ENCODE peak calls at places on chromosomes 3 and 15, in eight cellular contexts. R is GM23338, V is psoas muscle, J is A549, I is stomach, T is fibroblast of lung, U is body of pancreas, K is kidney. E is an unnamed sample.

GRCh38 chr3:46551615-46552014 is 14.5 kb downstream of the LRRC2 start:
- DNase-seq in V (no peak), R (no peak), K (no peak), T (no peak), J (no peak), U (no peak), I (no peak), E (no peak)

GRCh38 chr15:98896802-98897732 is 110.5 kb downstream of the PGPEP1L start:
- DNase-seq in V (no peak), I (no peak), J (peak), T (peak), U (no peak), R (no peak), K (no peak), E (peak)

GRCh38 chr15:57440799-57441198 is 64.5 kb downstream of the CGNL1 start:
- DNase-seq in K (no peak), U (no peak), J (no peak), I (no peak), R (no peak), V (no peak), T (peak), E (no peak)

GRCh38 chr3:195160257-195160898 is 110.6 kb downstream of the XXYLT1 start:
- DNase-seq in I (no peak), T (peak), R (no peak), U (no peak), V (no peak), J (no peak), K (no peak), E (no peak)

GRCh38 chr3:53803124-53803815 is 42.9 kb downstream of the CHDH start:
- DNase-seq in I (no peak), V (no peak), U (no peak), K (no peak), J (no peak), T (no peak), R (peak), E (no peak)

GRCh38 chr3:31096661-31097060 is 202.2 kb upstream of the GADL1 start:
- DNase-seq in U (no peak), J (no peak), T (no peak), K (no peak), I (no peak), R (no peak), V (no peak), E (no peak)

GRCh38 chr3:128435058-128435457 is 31.6 kb downstream of the DNAJB8 start:
- DNase-seq in K (no peak), U (peak), J (no peak), T (no peak), R (peak), V (no peak), I (peak), E (no peak)

GRCh38 chr15:43204016-43204901 is 16.6 kb downstream of the EPB42 start:
- DNase-seq in I (peak), R (peak), K (no peak), U (peak), T (peak), V (peak), J (peak), E (no peak)

GRCh38 chr3:134328846-134329245 is 45.4 kb downstream of the AMOTL2 start:
- DNase-seq in T (no peak), K (no peak), V (no peak), U (no peak), J (no peak), R (no peak), I (no peak), E (peak)

GRCh38 chr3:148852271-148853000 is 12.7 kb upstream of the CPA3 start:
- DNase-seq in T (peak), K (no peak), J (no peak), V (no peak), R (no peak), I (no peak), U (no peak), E (no peak)

GRCh38 chr3:66407281-66408218 is 93.3 kb downstream of the LRIG1 start:
- DNase-seq in I (peak), J (peak), R (peak), T (peak), U (peak), V (peak), K (peak), E (no peak)

GRCh38 chr3:106013971-106014370 is 145.2 kb upstream of the CBLB start:
- DNase-seq in I (no peak), J (peak), U (no peak), T (peak), R (no peak), V (no peak), K (no peak), E (no peak)

GRCh38 chr15:100125627-100126231 is 216.0 kb downstream of the ADAMTS17 start:
- DNase-seq in T (peak), K (peak), V (peak), J (no peak), R (no peak), U (peak), I (no peak), E (no peak)

GRCh38 chr15:43879386-43880355 is 52.9 kb downstream of the WDR76 start:
- DNase-seq in K (peak), R (no peak), J (no peak), U (no peak), T (no peak), V (no peak), I (no peak), E (peak)

GRCh38 chr15:80061581-80061980 is 2.1 kb downstream of the ZFAND6 start:
- DNase-seq in T (peak), V (no peak), I (no peak), J (no peak), K (no peak), U (no peak), R (no peak), E (no peak)

GRCh38 chr3:115937054-115937453 is 313.7 kb downstream of the GAP43 start:
- DNase-seq in U (no peak), R (no peak), V (no peak), J (no peak), T (no peak), K (no peak), I (no peak), E (no peak)

GRCh38 chr3:143266936-143267335 is 147.4 kb downstream of the CHST2 start:
- DNase-seq in V (no peak), T (no peak), J (no peak), I (no peak), K (no peak), U (no peak), R (no peak), E (no peak)

GRCh38 chr3:71688121-71688520 is 37.1 kb downstream of the EIF4E3 start:
- DNase-seq in U (no peak), T (no peak), J (no peak), R (no peak), I (no peak), K (no peak), V (no peak), E (no peak)

GRCh38 chr3:11640009-11640673 is 3.6 kb downstream of the VGLL4 start:
- DNase-seq in V (no peak), K (no peak), T (no peak), R (no peak), J (no peak), I (no peak), U (no peak), E (no peak)
- H3K4me3 ChIP-seq in V (peak), K (peak), T (peak), R (no peak), J (no peak), I (no peak), U (no peak), E (no peak)

GRCh38 chr3:184578218-184578617 is 16.6 kb downstream of the EPHB3 start:
- DNase-seq in T (no peak), J (no peak), I (no peak), U (no peak), V (no peak), K (no peak), R (no peak), E (no peak)

GRCh38 chr3:184581331-184582210 is 20.0 kb downstream of the EPHB3 start:
- DNase-seq in U (no peak), T (no peak), K (no peak), V (no peak), R (no peak), I (no peak), J (no peak), E (no peak)

GRCh38 chr3:184579513-184579912 is 17.9 kb downstream of the EPHB3 start:
- DNase-seq in K (no peak), T (no peak), R (no peak), V (no peak), I (no peak), J (no peak), U (no peak), E (no peak)

GRCh38 chr3:184578822-184579221 is 17.2 kb downstream of the EPHB3 start:
- DNase-seq in U (no peak), R (no peak), K (no peak), J (no peak), V (no peak), I (no peak), T (no peak), E (no peak)

GRCh38 chr3:184580376-184580775 is 18.8 kb downstream of the EPHB3 start:
- DNase-seq in I (no peak), T (no peak), U (no peak), R (no peak), V (no peak), J (no peak), K (no peak), E (no peak)
- H3K27ac ChIP-seq in I (no peak), T (no peak), U (no peak), R (no peak), V (no peak), J (no peak), K (no peak), E (no peak)

GRCh38 chr3:191873741-191874140 is 412.8 kb downstream of the PYDC2 start:
- DNase-seq in R (no peak), U (no peak), V (no peak), J (no peak), K (no peak), I (no peak), T (no peak), E (no peak)
- TF ChIP-seq CTCF in R (no peak), U (no peak), V (no peak), J (no peak), K (no peak), I (no peak), T (no peak), E (no peak)

DNA sequence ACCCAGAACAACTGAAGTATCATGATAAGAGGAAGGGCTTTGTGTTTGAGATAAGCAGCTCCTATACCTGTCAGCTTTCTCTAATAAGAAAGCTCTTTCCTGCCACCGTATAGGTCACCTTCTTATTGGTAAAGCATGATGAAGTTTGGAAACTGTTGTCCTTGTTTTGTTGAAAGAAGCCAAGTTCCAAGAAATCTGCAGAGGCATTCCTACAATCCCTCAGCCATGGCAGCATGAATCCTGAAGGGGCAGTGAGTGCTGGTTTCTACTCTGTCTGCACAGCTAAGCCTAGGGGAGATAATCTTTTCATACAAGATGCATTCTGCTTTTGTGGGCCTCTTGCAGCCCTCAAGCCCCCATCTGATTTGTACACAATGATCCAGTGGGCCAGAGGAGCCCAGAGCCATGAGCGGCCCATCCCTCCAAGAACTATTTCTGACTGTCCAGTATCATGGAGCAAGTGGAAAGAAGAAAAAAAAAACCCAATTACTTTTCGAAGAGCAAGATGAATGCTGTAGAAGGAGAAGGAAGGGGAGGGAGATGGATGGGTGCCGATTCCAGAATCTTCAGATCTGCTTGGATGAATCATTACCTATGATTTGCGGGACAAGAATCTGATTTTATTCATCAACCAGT is 1.9 kb upstream of the THBS1 start:
- DNase-seq in J (no peak), R (peak), T (peak), V (no peak), U (no peak), I (no peak), K (no peak), E (no peak)
- H3K4me3 ChIP-seq in J (peak), R (peak), T (peak), V (peak), U (no peak), I (peak), K (peak), E (peak)

GRCh38 chr15:84819291-84819768 is 2.2 kb downstream of the ALPK3 start:
- DNase-seq in U (no peak), I (no peak), K (no peak), R (peak), T (no peak), V (peak), J (peak), E (peak)
- H3K27ac ChIP-seq in U (peak), I (peak), K (peak), R (peak), T (no peak), V (peak), J (no peak), E (no peak)

GRCh38 chr3:131163-131889 is 65.2 kb upstream of the CHL1 start:
- DNase-seq in T (no peak), V (no peak), K (no peak), J (no peak), R (no peak), I (no peak), U (no peak), E (no peak)

GRCh38 chr3:132378-132777 is 64.2 kb upstream of the CHL1 start:
- DNase-seq in U (no peak), K (no peak), V (no peak), I (no peak), R (no peak), T (no peak), J (no peak), E (no peak)

GRCh38 chr3:128502-128901 is 68.1 kb upstream of the CHL1 start:
- DNase-seq in V (no peak), R (no peak), T (no peak), U (no peak), J (no peak), K (no peak), I (no peak), E (no peak)

GRCh38 chr3:132904-133303 is 63.7 kb upstream of the CHL1 start:
- DNase-seq in R (no peak), T (no peak), K (no peak), V (no peak), U (no peak), I (no peak), J (no peak), E (no peak)
- TF ChIP-seq CTCF in R (no peak), T (no peak), K (no peak), V (no peak), U (no peak), I (no peak), J (no peak), E (no peak)

DNA sequence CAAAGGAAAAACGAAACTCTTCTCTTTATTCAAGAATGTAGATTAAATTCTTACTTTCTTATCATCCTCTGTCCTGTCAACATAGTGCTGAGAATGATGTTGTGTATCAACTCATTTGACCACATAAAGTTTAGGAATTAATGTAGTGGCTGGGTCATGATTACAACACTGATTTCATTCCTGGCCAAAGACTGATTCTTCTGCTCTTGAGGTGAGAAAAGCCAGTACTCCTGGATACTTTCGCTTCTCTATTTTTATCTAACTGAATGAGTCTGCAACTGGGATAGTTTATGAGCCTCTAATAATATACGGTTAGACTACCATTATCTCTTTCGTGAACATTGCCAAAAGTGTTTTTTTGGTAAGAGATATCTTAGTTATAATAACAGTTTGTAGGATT is 173.0 kb downstream of the LPP start:
- DNase-seq in I (no peak), K (no peak), J (no peak), U (no peak), T (no peak), R (no peak), V (no peak), E (no peak)
- H3K4me3 ChIP-seq in I (no peak), K (no peak), J (no peak), U (no peak), T (no peak), R (no peak), V (peak), E (no peak)

DNA sequence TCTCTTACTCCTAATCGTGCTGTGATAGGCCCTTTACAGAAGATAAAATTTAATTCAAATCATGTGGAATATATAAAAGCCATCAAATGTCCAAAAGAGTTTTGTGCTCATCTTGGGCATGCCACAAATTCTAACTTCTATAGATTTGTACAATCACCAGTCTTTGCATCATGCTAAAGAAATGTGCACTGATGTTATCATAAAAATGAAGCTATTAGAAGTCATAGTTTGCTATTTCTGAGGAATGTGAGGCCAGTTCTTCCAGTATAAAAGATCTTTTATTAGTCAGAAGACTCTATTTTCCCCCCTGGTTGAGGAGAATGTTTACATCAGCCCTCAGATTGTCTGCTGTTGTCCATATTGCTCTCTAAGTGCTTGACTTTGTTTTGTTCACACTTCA is 2.1 kb upstream of the ANXA2 start:
- DNase-seq in R (no peak), K (no peak), T (no peak), I (no peak), J (no peak), V (no peak), U (no peak), E (no peak)
- H3K27ac ChIP-seq in R (no peak), K (no peak), T (peak), I (peak), J (peak), V (peak), U (no peak), E (peak)

DNA sequence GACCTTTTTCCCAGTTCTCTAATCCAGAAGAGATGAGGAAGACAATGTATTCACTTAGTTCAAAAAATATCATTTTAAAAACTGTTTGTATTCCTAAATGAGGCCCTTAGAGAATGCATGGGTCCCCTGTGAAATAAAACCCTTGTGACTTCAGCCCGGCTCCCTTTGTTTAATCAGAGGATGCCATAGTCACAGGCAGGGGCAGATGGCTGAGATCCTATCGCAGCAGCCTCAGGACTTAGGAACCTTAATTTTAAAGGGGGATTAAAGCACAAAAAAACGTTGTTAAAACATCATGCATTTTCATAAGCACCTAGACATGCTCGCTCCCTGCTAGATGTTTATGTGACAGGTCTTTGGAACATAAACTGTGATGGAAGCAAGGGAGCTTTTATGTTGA is 176.6 kb downstream of the IL20RB start:
- DNase-seq in K (no peak), T (no peak), U (no peak), V (no peak), I (no peak), J (no peak), R (no peak), E (no peak)
- TF ChIP-seq CTCF in K (no peak), T (no peak), U (no peak), V (no peak), I (no peak), J (no peak), R (no peak), E (no peak)

E was measured in RWPE2.